ENCODE peak calls at places on chromosomes 16 and 17, in eight cellular contexts. J is thoracic aorta; L is foreskin keratinocyte; T is iPS DF 6.9; R is PC-9; Z is GM23338; I is CD8-positive, alpha-beta memory T cell; W is A549. H is an unnamed sample.

GRCh38 chr16:2194852-2195315 is 1.5 kb downstream of the CASKIN1 start:
- DNase-seq in I (peak; percentile 31), T (no peak), J (no peak), Z (peak; percentile 89), W (peak; percentile 69), R (peak; percentile 59), L (peak; percentile 52), H (peak; percentile 71)

GRCh38 chr17:27622914-27623313 is 8.1 kb upstream of the LGALS9 start:
- DNase-seq in T (no peak), W (no peak), I (no peak), L (no peak), J (no peak), Z (no peak), R (no peak), H (no peak)

GRCh38 chr17:50055426-50056216 is at the start of gene ITGA3:
- DNase-seq in R (peak; percentile 97), W (peak; percentile 93), I (peak; percentile 60), T (no peak), L (peak; percentile 96), J (peak; percentile 28), Z (peak; percentile 95), H (peak; percentile 79)

GRCh38 chr17:67608691-67609090 is 109.0 kb upstream of the NOL11 start:
- DNase-seq in Z (no peak), T (no peak), J (no peak), R (peak; percentile 14), L (no peak), I (no peak), W (no peak), H (no peak)

GRCh38 chr16:74936902-74937560 is 47.9 kb downstream of the WDR59 start:
- DNase-seq in L (no peak), Z (no peak), T (no peak), W (no peak), R (no peak), J (no peak), I (no peak), H (no peak)

GRCh38 chr16:8855051-8855786 is 13.6 kb downstream of the CARHSP1 start:
- DNase-seq in J (no peak), Z (no peak), I (no peak), R (no peak), T (no peak), W (no peak), L (no peak), H (no peak)

GRCh38 chr17:17403899-17404576 is 72.8 kb upstream of the MED9 start:
- DNase-seq in J (no peak), R (no peak), T (no peak), Z (no peak), I (peak; percentile 10), W (no peak), L (no peak), H (peak; percentile 33)

GRCh38 chr17:62804822-62805221 is 3.3 kb downstream of the MARCHF10 start:
- DNase-seq in I (no peak), J (no peak), Z (no peak), R (peak; percentile 78), T (no peak), W (peak; percentile 86), L (peak; percentile 60), H (no peak)

GRCh38 chr16:68116256-68116853 is 31.2 kb downstream of the NFATC3 start:
- DNase-seq in I (no peak), R (no peak), Z (no peak), L (peak; percentile 26), W (peak; percentile 29), J (no peak), T (no peak), H (no peak)

GRCh38 chr16:55294947-55295346 is 29.1 kb upstream of the IRX6 start:
- DNase-seq in W (no peak), I (no peak), T (no peak), R (no peak), Z (no peak), J (no peak), L (peak; percentile 49), H (no peak)
- H3K4me1 ChIP-seq in W (no peaks in the 10 kb centered on the region), I (no peaks in the 10 kb centered on the region), T (peaks cover 3% of the 10 kb centered on the region), R (peaks cover 24% of the 10 kb centered on the region), Z (peaks cover 11% of the 10 kb centered on the region), J (no peaks in the 10 kb centered on the region), L (no peaks in the 10 kb centered on the region), H (no peaks in the 10 kb centered on the region)

DNA sequence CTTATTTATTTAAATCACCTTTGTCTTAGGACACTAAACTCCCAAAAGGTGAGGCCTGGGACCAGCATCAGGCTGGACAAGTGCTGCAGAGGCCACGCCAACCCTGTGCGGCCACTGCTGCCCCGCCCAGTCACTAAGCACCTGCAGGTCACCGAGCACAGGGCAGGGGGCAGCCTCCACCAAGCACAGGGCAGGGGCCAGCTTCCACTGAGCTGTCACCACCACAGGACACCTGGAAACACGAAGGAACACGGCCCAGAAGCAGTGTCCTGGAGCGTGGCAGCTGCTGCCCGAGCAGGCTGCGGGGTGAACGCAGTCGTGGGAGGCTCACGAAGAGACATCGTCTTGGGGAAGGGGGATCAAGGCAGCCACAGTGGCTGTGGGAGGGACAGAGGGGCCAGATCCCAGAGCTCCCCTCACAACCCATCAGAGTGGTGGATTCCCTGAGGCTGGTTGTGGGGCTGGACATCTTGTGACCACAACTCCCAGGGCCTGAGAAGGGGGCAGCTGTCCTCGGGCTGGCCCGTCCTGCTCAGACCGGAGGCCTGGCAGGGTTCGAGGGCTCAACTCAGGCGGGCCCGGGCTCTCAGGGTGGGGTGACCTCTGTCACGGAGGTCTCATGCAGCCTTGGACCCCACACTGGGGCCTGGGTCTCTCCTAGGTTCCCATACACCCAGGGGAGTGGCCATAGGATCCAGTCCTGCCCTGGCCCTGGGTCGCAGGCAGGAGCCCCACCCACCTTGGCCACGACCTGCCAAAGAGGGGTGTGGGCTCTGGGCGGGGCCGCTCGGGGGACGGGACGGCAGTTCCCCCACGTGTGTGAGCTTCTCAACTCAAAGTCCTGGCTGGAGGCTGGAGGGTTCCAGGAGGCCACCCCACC is 18.7 kb downstream of the RAB40B start:
- DNase-seq in J (no peak), I (no peak), L (no peak), Z (peak; percentile 50), W (no peak), R (no peak), T (no peak), H (no peak)
- H3K4me1 ChIP-seq in J (no peaks in the 10 kb centered on the region), I (no peaks in the 10 kb centered on the region), L (no peaks in the 10 kb centered on the region), Z (no peaks in the 10 kb centered on the region), W (peaks cover 16% of the 10 kb centered on the region), R (no peaks in the 10 kb centered on the region), T (peaks cover 2% of the 10 kb centered on the region), H (peaks cover 14% of the 10 kb centered on the region)

DNA sequence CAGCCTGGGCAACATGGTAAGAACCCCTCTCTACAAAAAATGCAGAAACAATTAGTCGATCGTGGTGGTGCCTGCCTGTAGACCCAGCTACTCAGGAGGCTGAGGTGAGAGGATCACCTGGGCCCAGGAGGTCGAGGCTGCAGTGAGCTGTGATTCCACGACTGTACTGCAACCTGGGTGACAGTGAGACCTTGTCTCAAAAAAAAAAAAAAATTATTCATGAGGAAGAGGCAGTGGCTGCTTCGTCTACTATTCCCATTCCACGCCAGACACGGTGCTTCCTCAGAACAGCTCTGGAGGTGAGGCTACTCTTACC is 52.2 kb upstream of the GSE1 start:
- DNase-seq in L (no peak), I (no peak), J (no peak), Z (no peak), W (no peak), T (no peak), R (no peak), H (no peak)
- H3K4me1 ChIP-seq in L (peaks cover 9% of the 10 kb centered on the region), I (peaks cover 21% of the 10 kb centered on the region), J (peaks cover 18% of the 10 kb centered on the region), Z (peaks cover 42% of the 10 kb centered on the region), W (peaks cover 38% of the 10 kb centered on the region), T (peaks cover 4% of the 10 kb centered on the region), R (peaks cover 48% of the 10 kb centered on the region), H (peaks cover 74% of the 10 kb centered on the region)

DNA sequence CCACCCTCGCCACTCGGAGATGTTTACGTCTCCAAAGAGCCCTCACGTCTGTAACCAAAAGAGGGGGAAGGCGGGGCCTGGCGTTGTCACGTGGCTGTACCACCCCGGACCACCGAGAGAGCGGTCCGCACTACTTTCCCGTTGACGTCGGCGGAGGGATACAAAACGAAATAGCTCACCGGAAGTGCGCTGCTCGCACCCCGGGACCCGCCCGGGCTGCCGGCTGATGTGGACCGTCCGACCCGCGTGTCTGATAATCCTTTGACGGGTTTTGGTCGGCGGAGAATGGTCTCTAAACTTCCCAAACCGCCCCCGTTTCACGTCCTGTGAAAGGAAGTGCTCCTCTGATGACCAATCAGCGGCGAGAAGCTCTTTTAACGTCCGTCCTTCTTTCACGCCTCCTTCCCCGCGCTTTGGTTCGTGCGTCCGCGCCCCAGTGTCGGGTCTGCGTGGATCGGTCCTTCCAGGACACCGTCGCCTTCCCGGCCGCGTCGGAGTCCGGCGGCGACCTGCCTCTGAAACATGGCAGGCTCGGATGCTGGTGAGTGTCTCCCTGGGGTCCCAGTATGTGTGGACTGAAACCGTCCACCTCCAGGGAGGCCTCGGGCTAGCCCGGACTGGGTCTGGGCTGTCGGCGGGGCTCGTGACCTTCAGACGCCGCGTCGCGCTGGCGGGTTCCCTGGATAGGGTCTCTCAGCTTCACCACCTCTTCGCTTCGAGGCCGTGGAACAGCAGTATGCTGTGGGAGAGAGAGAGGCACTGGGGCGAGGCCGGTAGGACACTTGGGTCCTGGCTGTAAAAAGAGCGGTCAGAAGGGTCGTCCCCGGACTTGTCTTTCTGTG is at the start of gene CEP95:
- DNase-seq in W (no peak), Z (peak; percentile 98), L (peak; percentile 98), R (no peak), J (peak; percentile 89), I (peak; percentile 93), T (peak; percentile 84), H (peak; percentile 93)
- H3K4me1 ChIP-seq in W (peaks cover 40% of the 10 kb centered on the region), Z (peaks cover 16% of the 10 kb centered on the region), L (peaks cover 27% of the 10 kb centered on the region), R (peaks cover 30% of the 10 kb centered on the region), J (peaks cover 47% of the 10 kb centered on the region), I (peaks cover 48% of the 10 kb centered on the region), T (no peaks in the 10 kb centered on the region), H (peaks cover 43% of the 10 kb centered on the region)

DNA sequence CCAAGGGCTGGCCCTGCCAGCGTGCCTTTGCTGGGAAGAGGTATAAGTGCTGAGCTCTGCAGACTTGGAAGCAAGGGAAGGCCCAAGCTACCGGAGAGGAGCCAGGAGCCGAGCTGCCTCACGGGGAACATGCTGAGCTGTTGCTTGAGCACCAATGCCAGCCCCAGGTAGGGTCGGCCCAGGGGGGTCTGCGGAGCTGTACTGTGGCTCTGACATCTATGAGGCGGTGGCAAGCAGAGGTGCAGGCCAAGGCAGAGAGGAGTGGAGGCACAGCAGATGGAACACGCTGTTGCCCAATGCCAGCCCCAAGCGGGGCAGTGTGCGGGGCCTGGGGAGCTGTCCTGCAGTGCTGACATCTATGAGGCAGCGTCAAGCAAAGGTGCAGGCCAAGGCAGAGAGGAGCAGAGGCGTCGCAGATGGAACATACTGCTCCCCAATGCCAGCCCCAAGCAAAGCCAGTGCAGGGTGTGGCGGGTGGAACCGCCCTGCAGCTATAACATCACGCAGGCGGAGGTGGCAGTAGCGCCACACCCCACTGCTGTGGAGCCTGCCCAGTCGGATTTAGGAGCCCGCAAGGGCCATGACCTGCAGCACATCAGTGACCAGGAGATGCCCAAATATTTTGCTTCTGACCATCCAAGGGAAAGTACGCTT is 10.0 kb downstream of the GGA2 start:
- DNase-seq in I (no peak), J (no peak), R (no peak), T (no peak), W (no peak), Z (no peak), L (no peak), H (no peak)
- H3K4me1 ChIP-seq in I (peaks cover 25% of the 10 kb centered on the region), J (peaks cover 18% of the 10 kb centered on the region), R (peaks cover 19% of the 10 kb centered on the region), T (peaks cover 5% of the 10 kb centered on the region), W (peaks cover 29% of the 10 kb centered on the region), Z (peaks cover 27% of the 10 kb centered on the region), L (peaks cover 34% of the 10 kb centered on the region), H (peaks cover 97% of the 10 kb centered on the region)

H was measured in body of pancreas.